ENCODE peak calls at places on chromosomes 13 and 19, in six cellular contexts. One of them, this sample, is unnamed.

GRCh38 chr13:90615236-90615635 is 732.3 kb upstream of the MIR17HG start:
- DNase-seq in C1 segment of cervical spinal cord: no peak
- DNase-seq in right lobe of liver: no peak
- DNase-seq in AG10803: no peak
- DNase-seq in activated naive CD4-positive, alpha-beta T cell treated with Interleukin-2 at 50 U/mL for 16 hours: no peak
- DNase-seq in kidney tubule cell: no peak
- DNase-seq in this sample: no peak

GRCh38 chr19:3881272-3882040 is 971 bp downstream of the ATCAY start:
- DNase-seq in C1 segment of cervical spinal cord: no peak
- DNase-seq in right lobe of liver: no peak
- DNase-seq in AG10803: no peak
- DNase-seq in activated naive CD4-positive, alpha-beta T cell treated with Interleukin-2 at 50 U/mL for 16 hours: no peak
- DNase-seq in kidney tubule cell: no peak
- DNase-seq in this sample: no peak

GRCh38 chr19:54792814-54793213 is 10.6 kb upstream of the KIR2DL4 start:
- DNase-seq in C1 segment of cervical spinal cord: no peak
- DNase-seq in right lobe of liver: no peak
- DNase-seq in AG10803: no peak
- DNase-seq in activated naive CD4-positive, alpha-beta T cell treated with Interleukin-2 at 50 U/mL for 16 hours: no peak
- DNase-seq in kidney tubule cell: no peak
- DNase-seq in this sample: no peak

GRCh38 chr19:41356984-41357739 is 3.4 kb upstream of the TGFB1 start:
- DNase-seq in C1 segment of cervical spinal cord: no peak
- DNase-seq in right lobe of liver: no peak
- DNase-seq in AG10803: no peak
- DNase-seq in activated naive CD4-positive, alpha-beta T cell treated with Interleukin-2 at 50 U/mL for 16 hours: peak
- DNase-seq in kidney tubule cell: no peak
- DNase-seq in this sample: no peak

GRCh38 chr19:8451885-8452284 is 7.1 kb downstream of the HNRNPM start:
- DNase-seq in C1 segment of cervical spinal cord: no peak
- DNase-seq in right lobe of liver: no peak
- DNase-seq in AG10803: peak
- DNase-seq in activated naive CD4-positive, alpha-beta T cell treated with Interleukin-2 at 50 U/mL for 16 hours: no peak
- DNase-seq in kidney tubule cell: peak
- DNase-seq in this sample: peak

GRCh38 chr13:48731957-48732569 is 78.3 kb downstream of the CYSLTR2 start:
- DNase-seq in C1 segment of cervical spinal cord: no peak
- DNase-seq in right lobe of liver: peak
- DNase-seq in AG10803: peak
- DNase-seq in activated naive CD4-positive, alpha-beta T cell treated with Interleukin-2 at 50 U/mL for 16 hours: peak
- DNase-seq in kidney tubule cell: peak
- DNase-seq in this sample: no peak

GRCh38 chr13:44117351-44117750 is 237.6 kb downstream of the LACC1 start:
- DNase-seq in C1 segment of cervical spinal cord: no peak
- DNase-seq in right lobe of liver: no peak
- DNase-seq in AG10803: peak
- DNase-seq in activated naive CD4-positive, alpha-beta T cell treated with Interleukin-2 at 50 U/mL for 16 hours: no peak
- DNase-seq in kidney tubule cell: peak
- DNase-seq in this sample: peak

GRCh38 chr13:85501616-85502015 is 297.6 kb downstream of the SLITRK6 start:
- DNase-seq in C1 segment of cervical spinal cord: no peak
- DNase-seq in right lobe of liver: no peak
- DNase-seq in AG10803: no peak
- DNase-seq in activated naive CD4-positive, alpha-beta T cell treated with Interleukin-2 at 50 U/mL for 16 hours: no peak
- DNase-seq in kidney tubule cell: no peak
- DNase-seq in this sample: no peak

GRCh38 chr19:19304186-19304975 is 15.9 kb downstream of the SUGP1 start:
- DNase-seq in C1 segment of cervical spinal cord: no peak
- DNase-seq in right lobe of liver: no peak
- DNase-seq in AG10803: no peak
- DNase-seq in activated naive CD4-positive, alpha-beta T cell treated with Interleukin-2 at 50 U/mL for 16 hours: no peak
- DNase-seq in kidney tubule cell: no peak
- DNase-seq in this sample: no peak

GRCh38 chr19:4567584-4568071 is 8.1 kb upstream of the SEMA6B start:
- DNase-seq in C1 segment of cervical spinal cord: no peak
- DNase-seq in right lobe of liver: no peak
- DNase-seq in AG10803: peak
- DNase-seq in activated naive CD4-positive, alpha-beta T cell treated with Interleukin-2 at 50 U/mL for 16 hours: peak
- DNase-seq in kidney tubule cell: peak
- DNase-seq in this sample: peak

GRCh38 chr19:36266375-36266961 is 51.6 kb downstream of the ZNF146 start:
- DNase-seq in C1 segment of cervical spinal cord: no peak
- DNase-seq in right lobe of liver: no peak
- DNase-seq in AG10803: no peak
- DNase-seq in activated naive CD4-positive, alpha-beta T cell treated with Interleukin-2 at 50 U/mL for 16 hours: no peak
- DNase-seq in kidney tubule cell: peak
- DNase-seq in this sample: no peak

GRCh38 chr13:30739646-30740642 is 4.6 kb downstream of the ALOX5AP start:
- DNase-seq in C1 segment of cervical spinal cord: no peak
- DNase-seq in right lobe of liver: no peak
- DNase-seq in AG10803: peak
- DNase-seq in activated naive CD4-positive, alpha-beta T cell treated with Interleukin-2 at 50 U/mL for 16 hours: peak
- DNase-seq in kidney tubule cell: peak
- DNase-seq in this sample: peak

GRCh38 chr19:38307597-38307996 is 3.5 kb downstream of the C19orf33 start:
- DNase-seq in C1 segment of cervical spinal cord: no peak
- DNase-seq in right lobe of liver: no peak
- DNase-seq in AG10803: no peak
- DNase-seq in activated naive CD4-positive, alpha-beta T cell treated with Interleukin-2 at 50 U/mL for 16 hours: no peak
- DNase-seq in kidney tubule cell: no peak
- DNase-seq in this sample: no peak

GRCh38 chr13:80704369-80704768 is 363.4 kb upstream of the SPRY2 start:
- DNase-seq in C1 segment of cervical spinal cord: no peak
- DNase-seq in right lobe of liver: no peak
- DNase-seq in AG10803: no peak
- DNase-seq in activated naive CD4-positive, alpha-beta T cell treated with Interleukin-2 at 50 U/mL for 16 hours: no peak
- DNase-seq in kidney tubule cell: no peak
- DNase-seq in this sample: no peak

GRCh38 chr13:33087091-33087490 is 70.9 kb downstream of the KL start:
- DNase-seq in C1 segment of cervical spinal cord: no peak
- DNase-seq in right lobe of liver: no peak
- DNase-seq in AG10803: no peak
- DNase-seq in activated naive CD4-positive, alpha-beta T cell treated with Interleukin-2 at 50 U/mL for 16 hours: no peak
- DNase-seq in kidney tubule cell: no peak
- DNase-seq in this sample: no peak

GRCh38 chr19:44698492-44699201 is at the start of gene CEACAM16:
- DNase-seq in C1 segment of cervical spinal cord: no peak
- DNase-seq in right lobe of liver: no peak
- DNase-seq in AG10803: no peak
- DNase-seq in activated naive CD4-positive, alpha-beta T cell treated with Interleukin-2 at 50 U/mL for 16 hours: no peak
- DNase-seq in kidney tubule cell: no peak
- DNase-seq in this sample: no peak

GRCh38 chr13:59301166-59301551 is 862.6 kb downstream of the DIAPH3 start:
- DNase-seq in C1 segment of cervical spinal cord: no peak
- DNase-seq in right lobe of liver: no peak
- DNase-seq in AG10803: no peak
- DNase-seq in activated naive CD4-positive, alpha-beta T cell treated with Interleukin-2 at 50 U/mL for 16 hours: no peak
- DNase-seq in kidney tubule cell: peak
- DNase-seq in this sample: no peak

GRCh38 chr19:2761309-2761677 is 21.5 kb upstream of the SLC39A3 start:
- DNase-seq in C1 segment of cervical spinal cord: no peak
- DNase-seq in right lobe of liver: no peak
- DNase-seq in AG10803: no peak
- DNase-seq in activated naive CD4-positive, alpha-beta T cell treated with Interleukin-2 at 50 U/mL for 16 hours: no peak
- DNase-seq in kidney tubule cell: no peak
- DNase-seq in this sample: no peak

GRCh38 chr19:12668937-12669271 is 2.3 kb downstream of the WDR83 start:
- DNase-seq in C1 segment of cervical spinal cord: no peak
- DNase-seq in right lobe of liver: peak
- DNase-seq in AG10803: peak
- DNase-seq in activated naive CD4-positive, alpha-beta T cell treated with Interleukin-2 at 50 U/mL for 16 hours: peak
- DNase-seq in kidney tubule cell: peak
- DNase-seq in this sample: peak

GRCh38 chr13:43953370-43953769 is 73.7 kb downstream of the LACC1 start:
- DNase-seq in C1 segment of cervical spinal cord: no peak
- DNase-seq in right lobe of liver: no peak
- DNase-seq in AG10803: no peak
- DNase-seq in activated naive CD4-positive, alpha-beta T cell treated with Interleukin-2 at 50 U/mL for 16 hours: no peak
- DNase-seq in kidney tubule cell: peak
- DNase-seq in this sample: no peak

This sample was measured in AG08395.